ENCODE peak calls at places on chromosomes 4 and X, in six cellular contexts. One of them, this sample, is unnamed.

GRCh38 chrX:9785944-9786741 is at the start of gene SHROOM2:
- DNase-seq in mammary epithelial cell: no peak
- DNase-seq in effector memory CD4-positive, alpha-beta T cell: no peak
- DNase-seq in neuronal stem cell: no peak
- DNase-seq in caudate nucleus: no peak
- DNase-seq in AG04450: no peak
- DNase-seq in this sample: peak

GRCh38 chr4:101205878-101206277 is 141.4 kb downstream of the PPP3CA start:
- DNase-seq in mammary epithelial cell: peak
- DNase-seq in effector memory CD4-positive, alpha-beta T cell: peak
- DNase-seq in neuronal stem cell: no peak
- DNase-seq in caudate nucleus: no peak
- DNase-seq in AG04450: no peak
- DNase-seq in this sample: peak

GRCh38 chr4:144589512-144589911 is 56.4 kb upstream of the HHIP start:
- DNase-seq in mammary epithelial cell: no peak
- DNase-seq in effector memory CD4-positive, alpha-beta T cell: no peak
- DNase-seq in neuronal stem cell: no peak
- DNase-seq in caudate nucleus: no peak
- DNase-seq in AG04450: no peak
- DNase-seq in this sample: no peak

GRCh38 chr4:124980276-124980752 is 267.8 kb upstream of the ANKRD50 start:
- DNase-seq in mammary epithelial cell: peak
- DNase-seq in effector memory CD4-positive, alpha-beta T cell: no peak
- DNase-seq in neuronal stem cell: no peak
- DNase-seq in caudate nucleus: no peak
- DNase-seq in AG04450: no peak
- DNase-seq in this sample: peak

GRCh38 chr4:18100657-18101056 is 79.1 kb upstream of the LCORL start:
- DNase-seq in mammary epithelial cell: no peak
- DNase-seq in effector memory CD4-positive, alpha-beta T cell: no peak
- DNase-seq in neuronal stem cell: no peak
- DNase-seq in caudate nucleus: no peak
- DNase-seq in AG04450: no peak
- DNase-seq in this sample: no peak

GRCh38 chrX:95885074-95885473 is 799.6 kb upstream of the DIAPH2 start:
- DNase-seq in mammary epithelial cell: peak
- DNase-seq in effector memory CD4-positive, alpha-beta T cell: no peak
- DNase-seq in neuronal stem cell: no peak
- DNase-seq in caudate nucleus: no peak
- DNase-seq in AG04450: no peak
- DNase-seq in this sample: no peak

GRCh38 chr4:152089564-152089963 is 328.8 kb upstream of the GATB start:
- DNase-seq in mammary epithelial cell: no peak
- DNase-seq in effector memory CD4-positive, alpha-beta T cell: no peak
- DNase-seq in neuronal stem cell: no peak
- DNase-seq in caudate nucleus: no peak
- DNase-seq in AG04450: no peak
- DNase-seq in this sample: no peak

GRCh38 chr4:121360496-121360895 is 20.3 kb downstream of the QRFPR start:
- DNase-seq in mammary epithelial cell: no peak
- DNase-seq in effector memory CD4-positive, alpha-beta T cell: no peak
- DNase-seq in neuronal stem cell: no peak
- DNase-seq in caudate nucleus: no peak
- DNase-seq in AG04450: no peak
- DNase-seq in this sample: no peak

GRCh38 chr4:6556263-6556662 is 18.7 kb upstream of the MAN2B2 start:
- DNase-seq in mammary epithelial cell: no peak
- DNase-seq in effector memory CD4-positive, alpha-beta T cell: no peak
- DNase-seq in neuronal stem cell: no peak
- DNase-seq in caudate nucleus: no peak
- DNase-seq in AG04450: no peak
- DNase-seq in this sample: no peak

GRCh38 chr4:36274158-36274557 is 7.3 kb upstream of the DTHD1 start:
- DNase-seq in mammary epithelial cell: no peak
- DNase-seq in effector memory CD4-positive, alpha-beta T cell: no peak
- DNase-seq in neuronal stem cell: no peak
- DNase-seq in caudate nucleus: no peak
- DNase-seq in AG04450: no peak
- DNase-seq in this sample: no peak

GRCh38 chr4:143609492-143609891 is 91.0 kb downstream of the FREM3 start:
- DNase-seq in mammary epithelial cell: no peak
- DNase-seq in effector memory CD4-positive, alpha-beta T cell: no peak
- DNase-seq in neuronal stem cell: no peak
- DNase-seq in caudate nucleus: no peak
- DNase-seq in AG04450: no peak
- DNase-seq in this sample: no peak

GRCh38 chr4:77695769-77696168 is 90.1 kb downstream of the CXCL13 start:
- DNase-seq in mammary epithelial cell: peak
- DNase-seq in effector memory CD4-positive, alpha-beta T cell: no peak
- DNase-seq in neuronal stem cell: no peak
- DNase-seq in caudate nucleus: no peak
- DNase-seq in AG04450: peak
- DNase-seq in this sample: peak

GRCh38 chr4:13432453-13432852 is 51.7 kb downstream of the RAB28 start:
- DNase-seq in mammary epithelial cell: no peak
- DNase-seq in effector memory CD4-positive, alpha-beta T cell: no peak
- DNase-seq in neuronal stem cell: no peak
- DNase-seq in caudate nucleus: no peak
- DNase-seq in AG04450: no peak
- DNase-seq in this sample: no peak

GRCh38 chrX:85963736-85964135 is 83.6 kb downstream of the CHM start:
- DNase-seq in mammary epithelial cell: peak
- DNase-seq in effector memory CD4-positive, alpha-beta T cell: no peak
- DNase-seq in neuronal stem cell: no peak
- DNase-seq in caudate nucleus: peak
- DNase-seq in AG04450: peak
- DNase-seq in this sample: no peak

GRCh38 chr4:60682901-60683300 is 517.2 kb upstream of the ADGRL3 start:
- DNase-seq in mammary epithelial cell: no peak
- DNase-seq in effector memory CD4-positive, alpha-beta T cell: no peak
- DNase-seq in neuronal stem cell: no peak
- DNase-seq in caudate nucleus: no peak
- DNase-seq in AG04450: peak
- DNase-seq in this sample: no peak
- H3K27ac ChIP-seq in mammary epithelial cell: no peak
- H3K27ac ChIP-seq in effector memory CD4-positive, alpha-beta T cell: no peak
- H3K27ac ChIP-seq in neuronal stem cell: no peak
- H3K27ac ChIP-seq in caudate nucleus: no peak
- H3K27ac ChIP-seq in AG04450: peak
- H3K27ac ChIP-seq in this sample: no peak

GRCh38 chrX:154014429-154015380 is 5.0 kb downstream of the IRAK1 start:
- DNase-seq in mammary epithelial cell: no peak
- DNase-seq in effector memory CD4-positive, alpha-beta T cell: no peak
- DNase-seq in neuronal stem cell: no peak
- DNase-seq in caudate nucleus: no peak
- DNase-seq in AG04450: no peak
- DNase-seq in this sample: no peak
- H3K27ac ChIP-seq in mammary epithelial cell: no peak
- H3K27ac ChIP-seq in effector memory CD4-positive, alpha-beta T cell: no peak
- H3K27ac ChIP-seq in neuronal stem cell: no peak
- H3K27ac ChIP-seq in caudate nucleus: no peak
- H3K27ac ChIP-seq in AG04450: no peak
- H3K27ac ChIP-seq in this sample: no peak

DNA sequence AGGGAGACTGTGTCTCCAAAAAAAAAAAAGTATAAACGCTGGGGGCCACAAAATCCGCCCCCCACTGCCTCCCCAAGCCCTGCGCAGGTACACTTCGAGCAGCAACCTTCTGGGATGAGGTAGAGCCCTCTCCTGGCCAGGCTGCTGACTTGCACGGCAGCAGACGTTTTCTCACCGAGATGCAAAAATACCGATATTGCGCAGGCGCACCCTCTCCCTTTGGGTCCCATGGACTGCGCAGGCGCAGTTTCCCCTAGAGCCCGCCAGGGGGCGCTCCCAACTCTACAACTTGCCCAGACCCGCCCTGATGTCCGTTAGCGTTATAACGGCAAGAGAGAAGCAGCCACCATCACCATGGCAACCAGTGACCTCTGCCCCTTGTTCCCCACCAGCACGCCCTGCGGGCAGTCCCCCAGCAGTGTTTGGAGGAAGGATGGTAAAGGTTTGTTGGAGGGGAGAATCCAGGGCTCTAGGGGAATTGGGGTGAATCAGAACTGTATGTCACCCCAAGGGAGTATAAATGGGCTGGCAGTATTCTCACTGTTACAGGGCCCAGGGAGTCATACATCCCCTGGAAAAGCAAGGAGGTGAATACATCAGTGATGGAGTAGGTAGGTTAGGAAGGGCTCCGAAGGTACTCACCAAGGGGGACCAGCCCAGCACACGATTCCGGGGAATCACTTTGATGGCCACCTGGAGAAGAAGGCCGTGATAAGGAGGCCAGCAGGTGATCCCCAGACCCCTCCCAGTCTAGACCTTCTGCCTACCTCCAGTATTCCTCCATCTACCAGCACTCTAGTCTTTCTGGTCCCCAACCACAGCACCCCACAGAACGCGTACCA is 1.5 kb downstream of the PIM2 start:
- DNase-seq in mammary epithelial cell: peak
- DNase-seq in effector memory CD4-positive, alpha-beta T cell: peak
- DNase-seq in neuronal stem cell: peak
- DNase-seq in caudate nucleus: peak
- DNase-seq in AG04450: peak
- DNase-seq in this sample: peak
- H3K27ac ChIP-seq in mammary epithelial cell: peak
- H3K27ac ChIP-seq in effector memory CD4-positive, alpha-beta T cell: peak
- H3K27ac ChIP-seq in neuronal stem cell: peak
- H3K27ac ChIP-seq in caudate nucleus: peak
- H3K27ac ChIP-seq in AG04450: peak
- H3K27ac ChIP-seq in this sample: no peak

DNA sequence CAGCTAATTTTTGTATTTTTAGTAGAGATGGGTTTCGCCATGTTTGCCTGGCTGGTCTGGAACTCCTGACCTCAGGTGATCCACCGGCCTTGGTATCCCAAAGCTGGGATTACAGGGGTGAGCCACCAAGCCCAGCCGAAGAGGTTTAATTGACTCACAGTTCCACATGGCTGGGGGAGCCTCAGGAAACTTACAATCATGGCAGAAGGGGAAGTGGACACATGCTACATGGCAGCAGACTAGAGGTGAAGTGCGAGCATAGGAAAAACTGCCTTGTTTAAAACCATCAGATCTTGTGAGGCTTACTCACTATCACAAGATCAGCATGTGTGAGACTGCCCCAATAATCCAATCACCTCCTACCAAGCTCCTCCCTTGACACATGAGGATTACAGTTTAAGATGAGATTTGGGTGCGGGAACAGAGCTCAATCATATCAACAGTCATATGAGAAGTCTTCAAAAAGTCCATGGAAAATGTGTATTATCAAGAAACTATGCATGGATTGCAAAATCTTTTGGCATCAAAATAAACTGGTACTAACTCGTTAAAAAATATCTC is 25.8 kb upstream of the RPL39 start:
- DNase-seq in mammary epithelial cell: no peak
- DNase-seq in effector memory CD4-positive, alpha-beta T cell: no peak
- DNase-seq in neuronal stem cell: no peak
- DNase-seq in caudate nucleus: no peak
- DNase-seq in AG04450: no peak
- DNase-seq in this sample: no peak
- H3K27ac ChIP-seq in mammary epithelial cell: no peak
- H3K27ac ChIP-seq in effector memory CD4-positive, alpha-beta T cell: no peak
- H3K27ac ChIP-seq in neuronal stem cell: no peak
- H3K27ac ChIP-seq in caudate nucleus: no peak
- H3K27ac ChIP-seq in AG04450: no peak
- H3K27ac ChIP-seq in this sample: no peak

GRCh38 chr4:4269326-4269725 is 20.6 kb downstream of the LYAR start:
- DNase-seq in mammary epithelial cell: no peak
- DNase-seq in effector memory CD4-positive, alpha-beta T cell: peak
- DNase-seq in neuronal stem cell: no peak
- DNase-seq in caudate nucleus: no peak
- DNase-seq in AG04450: no peak
- DNase-seq in this sample: no peak
- H3K27ac ChIP-seq in mammary epithelial cell: peak
- H3K27ac ChIP-seq in effector memory CD4-positive, alpha-beta T cell: peak
- H3K27ac ChIP-seq in neuronal stem cell: no peak
- H3K27ac ChIP-seq in caudate nucleus: no peak
- H3K27ac ChIP-seq in AG04450: peak
- H3K27ac ChIP-seq in this sample: no peak

GRCh38 chr4:159390648-159391047 is 287.8 kb downstream of the RAPGEF2 start:
- DNase-seq in mammary epithelial cell: peak
- DNase-seq in effector memory CD4-positive, alpha-beta T cell: no peak
- DNase-seq in neuronal stem cell: no peak
- DNase-seq in caudate nucleus: no peak
- DNase-seq in AG04450: peak
- DNase-seq in this sample: peak
- H3K27ac ChIP-seq in mammary epithelial cell: peak
- H3K27ac ChIP-seq in effector memory CD4-positive, alpha-beta T cell: no peak
- H3K27ac ChIP-seq in neuronal stem cell: no peak
- H3K27ac ChIP-seq in caudate nucleus: no peak
- H3K27ac ChIP-seq in AG04450: peak
- H3K27ac ChIP-seq in this sample: no peak

DNA sequence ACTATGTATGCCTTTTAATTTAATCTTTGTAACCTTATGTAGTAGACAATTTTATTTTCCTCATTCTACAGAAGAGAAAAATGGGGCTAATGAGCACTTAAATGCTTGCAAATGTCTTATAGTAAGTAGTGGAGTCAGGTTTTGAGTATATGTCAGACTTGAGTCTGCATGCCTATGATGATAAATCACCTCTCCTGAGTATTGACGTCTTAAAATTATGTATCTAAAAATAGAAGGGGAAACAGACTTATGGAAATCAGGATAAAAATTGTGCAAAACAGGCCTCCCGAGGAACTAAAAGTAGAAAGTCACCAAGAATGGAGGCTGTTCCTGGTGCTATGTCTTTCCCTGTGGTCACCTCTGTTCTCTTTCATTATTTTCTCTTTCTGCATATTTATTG is 92.7 kb downstream of the STIM2 start:
- DNase-seq in mammary epithelial cell: no peak
- DNase-seq in effector memory CD4-positive, alpha-beta T cell: no peak
- DNase-seq in neuronal stem cell: no peak
- DNase-seq in caudate nucleus: no peak
- DNase-seq in AG04450: no peak
- DNase-seq in this sample: no peak
- H3K27ac ChIP-seq in mammary epithelial cell: no peak
- H3K27ac ChIP-seq in effector memory CD4-positive, alpha-beta T cell: no peak
- H3K27ac ChIP-seq in neuronal stem cell: no peak
- H3K27ac ChIP-seq in caudate nucleus: no peak
- H3K27ac ChIP-seq in AG04450: no peak
- H3K27ac ChIP-seq in this sample: no peak

This sample was measured in cardiac muscle cell.